ENCODE peak calls at places on chromosomes 11 and 22, in seven cellular contexts. One of them, this sample, is unnamed.

GRCh38 chr11:3199537-3200295 is 18.9 kb downstream of the MRGPRG start:
- DNase-seq in mammary epithelial cell: no peak
- DNase-seq in endodermal cell: no peak
- DNase-seq in HAP-1: no peak
- DNase-seq in A549: no peak
- DNase-seq in BE2C: no peak
- DNase-seq in effector memory CD4-positive, alpha-beta T cell: no peak
- DNase-seq in this sample: peak; percentile 4

GRCh38 chr22:19271856-19272535 is 19.5 kb downstream of the CLTCL1 start:
- DNase-seq in mammary epithelial cell: peak; percentile 20
- DNase-seq in endodermal cell: no peak
- DNase-seq in HAP-1: no peak
- DNase-seq in A549: peak; percentile 26
- DNase-seq in BE2C: no peak
- DNase-seq in effector memory CD4-positive, alpha-beta T cell: no peak
- DNase-seq in this sample: no peak

GRCh38 chr11:68503792-68504191 is 43.2 kb downstream of the PPP6R3 start:
- DNase-seq in mammary epithelial cell: no peak
- DNase-seq in endodermal cell: no peak
- DNase-seq in HAP-1: no peak
- DNase-seq in A549: no peak
- DNase-seq in BE2C: no peak
- DNase-seq in effector memory CD4-positive, alpha-beta T cell: no peak
- DNase-seq in this sample: no peak

GRCh38 chr11:92702037-92702436 is 267.4 kb upstream of the MTNR1B start:
- DNase-seq in mammary epithelial cell: peak; percentile 47
- DNase-seq in endodermal cell: no peak
- DNase-seq in HAP-1: no peak
- DNase-seq in A549: no peak
- DNase-seq in BE2C: no peak
- DNase-seq in effector memory CD4-positive, alpha-beta T cell: no peak
- DNase-seq in this sample: no peak

GRCh38 chr11:80816966-80817365 is 1376.1 kb upstream of the TENM4 start:
- DNase-seq in mammary epithelial cell: no peak
- DNase-seq in endodermal cell: no peak
- DNase-seq in HAP-1: no peak
- DNase-seq in A549: no peak
- DNase-seq in BE2C: no peak
- DNase-seq in effector memory CD4-positive, alpha-beta T cell: no peak
- DNase-seq in this sample: no peak

GRCh38 chr11:82523141-82523540 is 210.5 kb downstream of the FAM181B start:
- DNase-seq in mammary epithelial cell: no peak
- DNase-seq in endodermal cell: peak; percentile 72
- DNase-seq in HAP-1: no peak
- DNase-seq in A549: no peak
- DNase-seq in BE2C: no peak
- DNase-seq in effector memory CD4-positive, alpha-beta T cell: no peak
- DNase-seq in this sample: no peak

GRCh38 chr11:83713701-83714100 is 427.5 kb upstream of the CCDC90B start:
- DNase-seq in mammary epithelial cell: no peak
- DNase-seq in endodermal cell: no peak
- DNase-seq in HAP-1: no peak
- DNase-seq in A549: no peak
- DNase-seq in BE2C: no peak
- DNase-seq in effector memory CD4-positive, alpha-beta T cell: no peak
- DNase-seq in this sample: no peak

GRCh38 chr11:63761870-63762661 is 6.5 kb downstream of the ZFTA start:
- DNase-seq in mammary epithelial cell: no peak
- DNase-seq in endodermal cell: peak; percentile 95
- DNase-seq in HAP-1: peak; percentile 77
- DNase-seq in A549: no peak
- DNase-seq in BE2C: no peak
- DNase-seq in effector memory CD4-positive, alpha-beta T cell: no peak
- DNase-seq in this sample: no peak

GRCh38 chr11:97746832-97747231 is 1273.9 kb upstream of the CNTN5 start:
- DNase-seq in mammary epithelial cell: no peak
- DNase-seq in endodermal cell: no peak
- DNase-seq in HAP-1: no peak
- DNase-seq in A549: no peak
- DNase-seq in BE2C: no peak
- DNase-seq in effector memory CD4-positive, alpha-beta T cell: no peak
- DNase-seq in this sample: no peak

GRCh38 chr11:8098879-8099278 is 17.9 kb downstream of the TUB start:
- DNase-seq in mammary epithelial cell: no peak
- DNase-seq in endodermal cell: peak; percentile 47
- DNase-seq in HAP-1: no peak
- DNase-seq in A549: no peak
- DNase-seq in BE2C: no peak
- DNase-seq in effector memory CD4-positive, alpha-beta T cell: no peak
- DNase-seq in this sample: no peak

GRCh38 chr11:78821371-78822306 is 247.0 kb upstream of the NARS2 start:
- DNase-seq in mammary epithelial cell: no peak
- DNase-seq in endodermal cell: no peak
- DNase-seq in HAP-1: no peak
- DNase-seq in A549: no peak
- DNase-seq in BE2C: no peak
- DNase-seq in effector memory CD4-positive, alpha-beta T cell: no peak
- DNase-seq in this sample: no peak

GRCh38 chr22:38456272-38456837 is 1.4 kb upstream of the KCNJ4 start:
- DNase-seq in mammary epithelial cell: no peak
- DNase-seq in endodermal cell: no peak
- DNase-seq in HAP-1: no peak
- DNase-seq in A549: no peak
- DNase-seq in BE2C: no peak
- DNase-seq in effector memory CD4-positive, alpha-beta T cell: no peak
- DNase-seq in this sample: no peak

GRCh38 chr11:94455861-94456260 is 37.8 kb downstream of the MRE11 start:
- DNase-seq in mammary epithelial cell: peak; percentile 70
- DNase-seq in endodermal cell: no peak
- DNase-seq in HAP-1: no peak
- DNase-seq in A549: no peak
- DNase-seq in BE2C: no peak
- DNase-seq in effector memory CD4-positive, alpha-beta T cell: no peak
- DNase-seq in this sample: no peak

GRCh38 chr11:125626381-125626950 is 1.5 kb downstream of the CHEK1 start:
- DNase-seq in mammary epithelial cell: no peak
- DNase-seq in endodermal cell: no peak
- DNase-seq in HAP-1: no peak
- DNase-seq in A549: peak; percentile 11
- DNase-seq in BE2C: no peak
- DNase-seq in effector memory CD4-positive, alpha-beta T cell: no peak
- DNase-seq in this sample: peak; percentile 6

GRCh38 chr11:18452927-18453326 is 2.7 kb upstream of the LDHAL6A start:
- DNase-seq in mammary epithelial cell: peak; percentile 19
- DNase-seq in endodermal cell: no peak
- DNase-seq in HAP-1: no peak
- DNase-seq in A549: no peak
- DNase-seq in BE2C: no peak
- DNase-seq in effector memory CD4-positive, alpha-beta T cell: no peak
- DNase-seq in this sample: no peak

GRCh38 chr22:29704528-29705285 is 15.1 kb upstream of the CABP7 start:
- DNase-seq in mammary epithelial cell: no peak
- DNase-seq in endodermal cell: no peak
- DNase-seq in HAP-1: no peak
- DNase-seq in A549: no peak
- DNase-seq in BE2C: peak; percentile 86
- DNase-seq in effector memory CD4-positive, alpha-beta T cell: no peak
- DNase-seq in this sample: no peak

GRCh38 chr22:43281400-43281799 is 61.8 kb downstream of the SCUBE1 start:
- DNase-seq in mammary epithelial cell: no peak
- DNase-seq in endodermal cell: no peak
- DNase-seq in HAP-1: no peak
- DNase-seq in A549: no peak
- DNase-seq in BE2C: no peak
- DNase-seq in effector memory CD4-positive, alpha-beta T cell: no peak
- DNase-seq in this sample: no peak

GRCh38 chr22:23527971-23528740 is 51.9 kb downstream of the IGLL1 start:
- DNase-seq in mammary epithelial cell: no peak
- DNase-seq in endodermal cell: no peak
- DNase-seq in HAP-1: no peak
- DNase-seq in A549: no peak
- DNase-seq in BE2C: no peak
- DNase-seq in effector memory CD4-positive, alpha-beta T cell: no peak
- DNase-seq in this sample: no peak

GRCh38 chr11:23405350-23405937 is 545.2 kb upstream of the CCDC179 start:
- DNase-seq in mammary epithelial cell: no peak
- DNase-seq in endodermal cell: no peak
- DNase-seq in HAP-1: no peak
- DNase-seq in A549: no peak
- DNase-seq in BE2C: no peak
- DNase-seq in effector memory CD4-positive, alpha-beta T cell: no peak
- DNase-seq in this sample: no peak

GRCh38 chr22:50186789-50187523 is 1.2 kb downstream of the TRABD start:
- DNase-seq in mammary epithelial cell: peak; percentile 17
- DNase-seq in endodermal cell: no peak
- DNase-seq in HAP-1: no peak
- DNase-seq in A549: no peak
- DNase-seq in BE2C: no peak
- DNase-seq in effector memory CD4-positive, alpha-beta T cell: no peak
- DNase-seq in this sample: no peak

GRCh38 chr11:70783356-70783755 is 385.0 kb downstream of the CTTN start:
- DNase-seq in mammary epithelial cell: no peak
- DNase-seq in endodermal cell: no peak
- DNase-seq in HAP-1: no peak
- DNase-seq in A549: no peak
- DNase-seq in BE2C: no peak
- DNase-seq in effector memory CD4-positive, alpha-beta T cell: no peak
- DNase-seq in this sample: no peak

GRCh38 chr11:70788247-70789022 is 390.1 kb downstream of the CTTN start:
- DNase-seq in mammary epithelial cell: peak; percentile 79
- DNase-seq in endodermal cell: no peak
- DNase-seq in HAP-1: no peak
- DNase-seq in A549: peak; percentile 93
- DNase-seq in BE2C: no peak
- DNase-seq in effector memory CD4-positive, alpha-beta T cell: no peak
- DNase-seq in this sample: no peak

GRCh38 chr11:70783821-70784220 is 385.5 kb downstream of the CTTN start:
- DNase-seq in mammary epithelial cell: no peak
- DNase-seq in endodermal cell: no peak
- DNase-seq in HAP-1: no peak
- DNase-seq in A549: no peak
- DNase-seq in BE2C: no peak
- DNase-seq in effector memory CD4-positive, alpha-beta T cell: no peak
- DNase-seq in this sample: no peak

GRCh38 chr11:70785372-70785771 is 387.0 kb downstream of the CTTN start:
- DNase-seq in mammary epithelial cell: no peak
- DNase-seq in endodermal cell: no peak
- DNase-seq in HAP-1: no peak
- DNase-seq in A549: no peak
- DNase-seq in BE2C: no peak
- DNase-seq in effector memory CD4-positive, alpha-beta T cell: no peak
- DNase-seq in this sample: no peak

GRCh38 chr11:70786021-70786665 is 387.8 kb downstream of the CTTN start:
- DNase-seq in mammary epithelial cell: no peak
- DNase-seq in endodermal cell: no peak
- DNase-seq in HAP-1: no peak
- DNase-seq in A549: no peak
- DNase-seq in BE2C: no peak
- DNase-seq in effector memory CD4-positive, alpha-beta T cell: no peak
- DNase-seq in this sample: no peak
- H3K9me3 ChIP-seq in mammary epithelial cell: no peaks in the 10 kb centered on the region
- H3K9me3 ChIP-seq in endodermal cell: no peaks in the 10 kb centered on the region
- H3K9me3 ChIP-seq in HAP-1: no peaks in the 10 kb centered on the region
- H3K9me3 ChIP-seq in A549: no peaks in the 10 kb centered on the region
- H3K9me3 ChIP-seq in BE2C: no peaks in the 10 kb centered on the region
- H3K9me3 ChIP-seq in effector memory CD4-positive, alpha-beta T cell: no peaks in the 10 kb centered on the region
- H3K9me3 ChIP-seq in this sample: no peaks in the 10 kb centered on the region

GRCh38 chr22:49040754-49041467 is 786.8 kb downstream of the BRD1 start:
- DNase-seq in mammary epithelial cell: no peak
- DNase-seq in endodermal cell: no peak
- DNase-seq in HAP-1: no peak
- DNase-seq in A549: no peak
- DNase-seq in BE2C: no peak
- DNase-seq in effector memory CD4-positive, alpha-beta T cell: no peak
- DNase-seq in this sample: no peak
- H3K9me3 ChIP-seq in mammary epithelial cell: peaks cover 51% of the 10 kb centered on the region
- H3K9me3 ChIP-seq in endodermal cell: no peaks in the 10 kb centered on the region
- H3K9me3 ChIP-seq in HAP-1: no peaks in the 10 kb centered on the region
- H3K9me3 ChIP-seq in A549: no peaks in the 10 kb centered on the region
- H3K9me3 ChIP-seq in BE2C: no peaks in the 10 kb centered on the region
- H3K9me3 ChIP-seq in effector memory CD4-positive, alpha-beta T cell: no peaks in the 10 kb centered on the region
- H3K9me3 ChIP-seq in this sample: no peaks in the 10 kb centered on the region

GRCh38 chr22:48449466-48450187 is 1378.0 kb downstream of the BRD1 start:
- DNase-seq in mammary epithelial cell: no peak
- DNase-seq in endodermal cell: no peak
- DNase-seq in HAP-1: no peak
- DNase-seq in A549: no peak
- DNase-seq in BE2C: no peak
- DNase-seq in effector memory CD4-positive, alpha-beta T cell: no peak
- DNase-seq in this sample: no peak
- H3K9me3 ChIP-seq in mammary epithelial cell: peaks cover 61% of the 10 kb centered on the region
- H3K9me3 ChIP-seq in endodermal cell: no peaks in the 10 kb centered on the region
- H3K9me3 ChIP-seq in HAP-1: no peaks in the 10 kb centered on the region
- H3K9me3 ChIP-seq in A549: no peaks in the 10 kb centered on the region
- H3K9me3 ChIP-seq in BE2C: peaks cover 7% of the 10 kb centered on the region
- H3K9me3 ChIP-seq in effector memory CD4-positive, alpha-beta T cell: no peaks in the 10 kb centered on the region
- H3K9me3 ChIP-seq in this sample: no peaks in the 10 kb centered on the region

DNA sequence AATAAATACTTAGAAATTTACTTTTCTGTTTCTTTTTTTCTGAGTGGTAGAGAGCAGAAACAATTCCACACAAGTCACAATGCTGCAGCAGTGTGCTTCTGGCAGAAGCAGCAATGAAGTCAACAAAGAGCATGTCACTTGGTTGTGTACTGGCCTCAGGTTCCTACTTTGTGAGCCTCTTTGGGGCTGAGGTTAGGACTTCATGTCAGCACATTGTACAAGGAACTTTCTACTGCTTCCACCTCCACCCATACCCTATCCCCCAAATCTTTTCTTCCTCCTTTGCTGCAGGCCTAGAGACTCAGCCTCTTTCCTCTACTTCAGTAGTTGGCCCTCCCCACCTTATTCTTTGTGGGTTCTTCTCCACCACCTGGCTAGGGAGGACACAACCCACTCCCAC is 252.7 kb upstream of the PITPNB start:
- DNase-seq in mammary epithelial cell: no peak
- DNase-seq in endodermal cell: no peak
- DNase-seq in HAP-1: no peak
- DNase-seq in A549: no peak
- DNase-seq in BE2C: no peak
- DNase-seq in effector memory CD4-positive, alpha-beta T cell: no peak
- DNase-seq in this sample: no peak
- H3K9me3 ChIP-seq in mammary epithelial cell: no peaks in the 10 kb centered on the region
- H3K9me3 ChIP-seq in endodermal cell: no peaks in the 10 kb centered on the region
- H3K9me3 ChIP-seq in HAP-1: peaks cover 2% of the 10 kb centered on the region
- H3K9me3 ChIP-seq in A549: no peaks in the 10 kb centered on the region
- H3K9me3 ChIP-seq in BE2C: no peaks in the 10 kb centered on the region
- H3K9me3 ChIP-seq in effector memory CD4-positive, alpha-beta T cell: no peaks in the 10 kb centered on the region
- H3K9me3 ChIP-seq in this sample: no peaks in the 10 kb centered on the region

This sample was measured in T-helper 17 cell.